ENCODE peak calls at places on chromosomes 6 and 20, in nine cellular contexts. B is SHP77; G is GM13977; S is stimulated activated CD4-positive, alpha-beta T cell treated with anti-CD3 and anti-CD28 coated beads, Interleukin-1b, Interleukin-23, amount 100 ng/mL, for 4 hours; R is right atrium auricular region; L is HepG2; K is AG20443; I is CD8-positive, alpha-beta memory T cell; E is LoVo. D is an unnamed sample.

GRCh38 chr20:45367126-45367525 is 4.2 kb downstream of the SYS1 start:
- DNase-seq in I (no peak), B (no peak), E (no peak), G (no peak), R (no peak), S (no peak), K (no peak), L (no peak), D (no peak)

GRCh38 chr6:41786451-41787218 is 859 bp upstream of the TOMM6 start:
- DNase-seq in I (peak), E (peak), S (peak), G (peak), L (peak), B (peak), R (peak), K (peak), D (peak)

GRCh38 chr6:139569561-139569960 is 195.1 kb upstream of the CITED2 start:
- DNase-seq in I (no peak), K (no peak), R (no peak), S (no peak), G (no peak), B (no peak), E (no peak), L (no peak), D (no peak)

GRCh38 chr20:49668181-49668877 is 45.3 kb downstream of the B4GALT5 start:
- DNase-seq in S (peak), B (no peak), R (no peak), L (no peak), G (peak), I (peak), K (no peak), E (no peak), D (no peak)

GRCh38 chr6:117911150-117911549 is 4.1 kb downstream of the SLC35F1 start:
- DNase-seq in G (no peak), E (no peak), S (no peak), K (no peak), B (no peak), I (no peak), R (no peak), L (no peak), D (no peak)

GRCh38 chr6:150656156-150656555 is 56.5 kb downstream of the PLEKHG1 start:
- DNase-seq in S (no peak), I (no peak), K (no peak), G (no peak), E (peak), B (no peak), R (no peak), L (no peak), D (no peak)

GRCh38 chr6:151730496-151730870 is 77.0 kb upstream of the ESR1 start:
- DNase-seq in G (no peak), I (no peak), L (no peak), B (no peak), K (no peak), S (no peak), R (no peak), E (no peak), D (no peak)

GRCh38 chr6:110689275-110689935 is 125.9 kb downstream of the CDK19 start:
- DNase-seq in S (no peak), G (no peak), B (peak), E (no peak), L (no peak), I (peak), K (no peak), R (no peak), D (no peak)

GRCh38 chr20:12748359-12748994 is 260.3 kb upstream of the SPTLC3 start:
- DNase-seq in G (no peak), K (no peak), S (no peak), L (no peak), R (no peak), I (no peak), E (no peak), B (no peak), D (peak)

D was measured in MM.1S.